ENCODE peak calls at places on chromosomes 7 and 10, in ten cellular contexts. B, N, G, Z, F, J, D, U, T and H are unnamed samples.

GRCh38 chr7:28919510-28919909 is 38.6 kb downstream of the TRIL start:
- DNase-seq in D (no peak), U (no peak), B (no peak), Z (no peak), F (no peak), J (no peak), T (no peak), G (no peak), N (no peak), H (no peak)

GRCh38 chr10:50501478-50501877 is 122.3 kb downstream of the SGMS1 start:
- DNase-seq in G (no peak), J (peak; percentile 26), U (no peak), B (no peak), Z (no peak), F (no peak), D (no peak), N (no peak), T (no peak), H (no peak)

GRCh38 chr7:84701524-84702306 is 485.1 kb downstream of the SEMA3D start:
- DNase-seq in Z (no peak), G (no peak), F (peak; percentile 46), T (no peak), D (peak; percentile 94), N (peak; percentile 31), B (no peak), U (no peak), J (peak; percentile 10), H (peak; percentile 21)

GRCh38 chr7:118148930-118149329 is 35.0 kb upstream of the LSM8 start:
- DNase-seq in J (no peak), T (no peak), N (no peak), D (no peak), U (no peak), Z (no peak), F (no peak), G (no peak), B (no peak), H (no peak)

GRCh38 chr7:133614251-133614650 is 361.4 kb downstream of the EXOC4 start:
- DNase-seq in T (no peak), F (no peak), D (no peak), N (no peak), Z (no peak), U (no peak), B (no peak), G (no peak), J (no peak), H (no peak)

GRCh38 chr7:157830331-157830730 is 493.5 kb downstream of the DNAJB6 start:
- DNase-seq in U (no peak), Z (peak; percentile 58), F (no peak), J (no peak), G (peak; percentile 68), D (no peak), B (no peak), N (no peak), T (no peak), H (no peak)

GRCh38 chr10:88415533-88416130 is 167.5 kb downstream of the RNLS start:
- DNase-seq in U (peak; percentile 21), Z (no peak), T (no peak), D (no peak), F (no peak), G (no peak), N (no peak), J (no peak), B (peak; percentile 37), H (no peak)

GRCh38 chr10:104322416-104322782 is 15.9 kb downstream of the ITPRIP start:
- DNase-seq in D (no peak), N (no peak), T (no peak), U (peak; percentile 92), G (peak; percentile 88), J (no peak), F (no peak), B (no peak), Z (peak; percentile 66), H (peak; percentile 47)

GRCh38 chr10:59680199-59680598 is 29.5 kb downstream of the SLC16A9 start:
- DNase-seq in N (no peak), D (no peak), U (no peak), T (no peak), G (no peak), F (no peak), Z (no peak), B (no peak), J (no peak), H (no peak)

GRCh38 chr7:5773661-5774086 is 7.8 kb downstream of the RNF216 start:
- DNase-seq in F (peak; percentile 97), Z (peak; percentile 71), B (no peak), N (no peak), G (no peak), U (peak; percentile 51), J (no peak), T (no peak), D (peak; percentile 90), H (no peak)

DNA sequence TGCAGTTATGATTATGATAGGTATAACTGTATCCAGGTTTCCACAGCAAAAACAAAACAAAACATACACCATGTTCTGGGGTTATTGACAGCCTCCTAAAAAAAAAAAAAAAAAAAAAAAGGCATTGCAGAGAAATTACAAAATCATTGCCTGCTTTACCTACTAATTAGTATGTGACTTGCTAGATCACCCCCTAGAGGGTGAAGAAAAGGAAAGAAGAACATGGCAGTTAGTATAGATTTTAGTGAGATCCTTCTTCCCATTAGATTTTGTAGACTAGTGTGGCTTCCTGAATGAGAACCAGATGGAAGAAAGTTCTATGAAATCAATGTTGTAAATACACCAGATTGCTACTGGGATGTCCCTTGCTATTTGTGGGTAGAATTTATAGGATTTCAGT is 24.0 kb upstream of the AGBL3 start:
- DNase-seq in Z (no peak), B (peak; percentile 10), T (no peak), G (no peak), J (no peak), D (no peak), U (no peak), N (no peak), F (no peak), H (no peak)
- TF ChIP-seq POLR2AphosphoS5 in Z (no peak), B (no peak), T (no peak), G (no peak), J (no peak), D (no peak), U (no peak), N (no peak), F (no peak), H (no peak)

DNA sequence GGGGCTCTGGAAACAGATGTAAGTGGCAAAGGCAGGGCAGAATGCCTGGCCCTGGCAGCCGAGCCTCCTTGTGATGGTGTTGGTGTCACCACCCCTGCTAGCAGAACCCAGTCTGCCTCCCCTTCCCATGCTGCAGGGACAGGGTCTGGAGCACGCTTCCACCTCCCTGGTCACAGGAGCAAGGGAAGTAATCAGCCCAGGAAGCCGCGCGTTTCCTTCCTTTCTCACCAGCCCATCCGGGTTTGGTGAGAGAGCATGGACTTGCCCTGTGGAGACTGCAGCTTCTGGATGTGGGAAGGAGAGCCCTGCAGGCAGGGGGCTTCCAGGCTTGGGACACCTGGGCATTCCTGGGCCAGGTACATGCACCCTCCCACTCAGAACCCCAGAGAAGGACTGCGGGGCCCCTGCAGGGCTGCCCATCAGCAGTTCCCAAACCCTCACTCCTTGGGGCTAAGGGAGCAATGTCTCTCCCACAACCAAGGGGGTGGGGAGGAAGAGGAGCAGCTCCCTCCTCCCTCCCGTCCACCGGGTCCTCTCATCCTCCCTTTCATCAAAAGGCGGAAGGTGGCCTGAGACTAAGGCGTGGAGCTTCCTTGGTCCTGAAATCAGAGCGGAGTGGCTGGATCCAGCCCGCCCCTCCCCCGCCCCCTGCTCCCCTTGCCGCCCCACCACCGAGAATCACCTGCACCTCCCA is 1.8 kb downstream of the MMRN2 start:
- DNase-seq in G (peak; percentile 82), B (no peak), D (no peak), F (no peak), T (no peak), J (no peak), Z (no peak), U (no peak), N (no peak), H (no peak)
- H3K4me3 ChIP-seq in G (peak overlapping the region; percentile 72), B (no peak overlapping the region), D (no peak overlapping the region), F (no peak overlapping the region), T (peak overlapping the region; percentile 14), J (no peak overlapping the region), Z (peak overlapping the region; percentile 21), U (no peak overlapping the region), N (peak overlapping the region; percentile 39), H (no peak overlapping the region)

GRCh38 chr7:42155836-42156540 is 81.0 kb downstream of the GLI3 start:
- DNase-seq in F (no peak), B (no peak), D (no peak), Z (no peak), T (no peak), G (no peak), N (no peak), J (no peak), U (no peak), H (no peak)

GRCh38 chr7:42154168-42154567 is 82.8 kb downstream of the GLI3 start:
- DNase-seq in G (no peak), Z (no peak), D (no peak), B (no peak), T (no peak), N (no peak), F (no peak), J (no peak), U (no peak), H (no peak)

GRCh38 chr7:42156541-42156865 is 80.5 kb downstream of the GLI3 start:
- DNase-seq in N (no peak), J (no peak), D (no peak), G (no peak), F (no peak), Z (no peak), B (no peak), T (no peak), U (no peak), H (no peak)

GRCh38 chr7:42152353-42153205 is 84.4 kb downstream of the GLI3 start:
- DNase-seq in F (no peak), U (no peak), D (no peak), J (no peak), T (no peak), N (no peak), Z (no peak), G (no peak), B (no peak), H (no peak)

GRCh38 chr7:42151309-42151708 is 85.7 kb downstream of the GLI3 start:
- DNase-seq in Z (no peak), N (no peak), B (no peak), T (no peak), U (no peak), D (no peak), F (no peak), J (no peak), G (no peak), H (no peak)
- TF ChIP-seq POLR2AphosphoS5 in Z (peak; percentile 22), N (no peak), B (no peak), T (no peak), U (no peak), D (no peak), F (no peak), J (no peak), G (no peak), H (no peak)

DNA sequence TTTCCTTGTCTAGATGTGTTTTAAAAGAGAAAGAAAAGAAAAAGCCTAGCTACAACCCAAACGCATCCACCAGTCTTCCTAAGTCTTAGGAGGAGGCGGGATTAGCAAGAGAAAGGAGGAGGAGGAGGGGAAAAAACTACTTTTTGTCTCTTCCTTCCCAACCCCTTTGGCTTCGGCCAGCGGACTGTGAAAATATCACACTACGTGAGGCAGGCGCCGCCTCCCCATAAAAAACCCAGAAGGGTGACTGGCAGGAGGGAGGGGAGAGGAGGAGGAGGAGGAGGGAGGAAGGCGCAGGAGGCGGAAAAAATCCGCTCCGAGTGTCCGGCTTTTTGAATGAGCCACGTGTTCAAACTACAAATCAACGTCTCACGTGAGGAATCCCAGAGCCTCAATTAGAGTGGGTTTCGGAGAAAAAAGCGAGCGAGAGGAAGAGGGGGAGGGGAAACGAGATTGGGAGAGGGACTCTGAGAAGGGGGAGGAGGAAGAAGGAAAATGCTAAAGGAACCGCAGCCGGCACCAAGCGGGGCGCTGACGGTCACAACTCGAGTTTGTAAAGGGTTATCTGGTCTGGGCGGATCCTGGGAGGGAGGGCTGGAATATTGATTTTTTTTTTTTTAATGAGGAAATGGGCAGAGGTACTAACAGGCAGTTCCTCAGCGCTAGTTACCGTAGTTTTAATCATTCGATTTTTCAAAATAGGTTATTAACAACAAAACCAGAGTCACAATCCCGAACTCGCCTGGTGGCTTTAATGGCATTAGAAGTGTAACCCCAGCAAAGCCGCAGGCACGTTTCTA is at the start of gene IGF2BP3:
- DNase-seq in B (peak; percentile 97), T (peak; percentile 25), G (peak; percentile 58), Z (no peak), F (peak; percentile 97), N (no peak), U (peak; percentile 96), J (peak; percentile 64), D (peak; percentile 97), H (peak; percentile 24)
- H3K4me3 ChIP-seq in B (peak within 1 kb of the TSS; percentile 64), T (peak within 1 kb of the TSS; percentile 54), G (peak within 1 kb of the TSS; percentile 66), Z (peak within 1 kb of the TSS; percentile 30), F (peak within 1 kb of the TSS; percentile 98), N (peak within 1 kb of the TSS; percentile 53), U (peak within 1 kb of the TSS; percentile 63), J (peak within 1 kb of the TSS; percentile 66), D (peak within 1 kb of the TSS; percentile 75), H (peak within 1 kb of the TSS; percentile 5)